ENCODE peak calls at places on chromosomes 16 and 17, in five cellular contexts. S, Z, H, V and O are unnamed samples.

GRCh38 chr16:52629296-52629695 is 82.4 kb upstream of the TOX3 start:
- DNase-seq in V (no peak), S (no peak), H (peak; percentile 0), Z (no peak), O (no peak)

GRCh38 chr17:80833952-80834895 is 157.4 kb upstream of the CHMP6 start:
- DNase-seq in V (no peak), H (peak; percentile 97), Z (no peak), S (peak; percentile 86), O (peak; percentile 72)

GRCh38 chr16:49276646-49277385 is 4.8 kb downstream of the CBLN1 start:
- DNase-seq in V (no peak), Z (no peak), S (no peak), H (no peak), O (no peak)

GRCh38 chr16:85798901-85799496 is 345 bp downstream of the EMC8 start:
- DNase-seq in Z (no peak), H (peak; percentile 68), V (no peak), S (peak; percentile 28), O (no peak)

GRCh38 chr17:47304191-47304590 is 19.6 kb upstream of the EFCAB13 start:
- DNase-seq in Z (no peak), H (peak; percentile 18), V (no peak), S (peak; percentile 96), O (no peak)

GRCh38 chr16:14004031-14004718 is 66.9 kb upstream of the MRTFB start:
- DNase-seq in Z (no peak), V (no peak), S (no peak), H (no peak), O (no peak)

GRCh38 chr16:88289001-88289400 is 93.8 kb upstream of the ZNF469 start:
- DNase-seq in V (no peak), S (no peak), Z (no peak), H (no peak), O (no peak)

GRCh38 chr16:5490499-5490898 is 392.9 kb upstream of the EEF2KMT start:
- DNase-seq in H (peak; percentile 6), S (no peak), Z (no peak), V (peak; percentile 35), O (no peak)

GRCh38 chr17:45690876-45691275 is 93.2 kb upstream of the CRHR1 start:
- DNase-seq in S (no peak), V (no peak), H (no peak), Z (no peak), O (no peak)

GRCh38 chr17:72240333-72240732 is 119.5 kb downstream of the SOX9 start:
- DNase-seq in S (no peak), Z (no peak), H (no peak), V (no peak), O (no peak)

GRCh38 chr17:35214631-35215273 is 20.6 kb upstream of the SLC35G3 start:
- DNase-seq in Z (no peak), V (no peak), H (no peak), S (no peak), O (no peak)

GRCh38 chr16:997440-998051 is 16.0 kb downstream of the SOX8 start:
- DNase-seq in V (no peak), S (peak; percentile 49), Z (no peak), H (peak; percentile 42), O (peak; percentile 25)

GRCh38 chr17:31003225-31003866 is 32.5 kb downstream of the RNF135 start:
- DNase-seq in S (no peak), Z (no peak), V (no peak), H (no peak), O (no peak)

GRCh38 chr17:31013844-31014243 is 43.0 kb downstream of the RNF135 start:
- DNase-seq in V (no peak), S (no peak), H (no peak), Z (no peak), O (no peak)

GRCh38 chr17:31007695-31008373 is 37.0 kb downstream of the RNF135 start:
- DNase-seq in V (no peak), S (no peak), H (no peak), Z (no peak), O (no peak)

GRCh38 chr17:31004160-31004559 is 33.3 kb downstream of the RNF135 start:
- DNase-seq in S (no peak), V (no peak), H (no peak), Z (no peak), O (no peak)

DNA sequence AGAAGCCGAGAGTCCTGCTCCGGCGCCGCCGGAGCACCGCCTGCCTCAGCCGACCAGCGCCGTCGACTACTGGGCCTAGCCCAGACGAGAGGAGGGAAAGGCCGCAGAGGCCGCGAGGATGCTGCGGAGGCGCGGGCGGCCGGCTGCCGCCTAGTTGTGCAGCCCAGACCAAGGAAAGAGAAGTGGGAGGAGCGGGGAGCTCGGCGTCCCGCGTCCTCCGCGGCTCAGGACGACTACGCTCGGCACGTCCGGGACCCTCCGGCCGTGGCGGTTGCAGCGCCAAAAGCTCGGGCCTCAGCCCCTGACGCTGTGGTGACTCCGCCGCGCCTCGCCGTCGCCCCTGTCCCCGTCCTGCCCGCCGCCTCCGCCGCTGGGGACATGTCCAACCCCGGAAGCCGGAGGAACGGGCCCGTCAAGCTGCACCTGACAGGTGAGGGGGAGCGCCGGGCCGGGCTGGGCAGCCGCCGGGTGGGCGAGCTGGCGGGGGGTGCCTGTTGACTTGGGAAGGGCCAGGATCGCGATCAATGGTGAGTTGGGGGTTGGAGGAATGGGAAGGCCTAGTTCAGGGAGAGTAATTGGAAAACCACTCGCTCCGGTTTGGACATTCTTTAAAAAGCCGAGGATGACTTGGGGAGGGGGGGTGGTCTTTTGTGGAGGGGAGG is 37.7 kb downstream of the RNF135 start:
- DNase-seq in H (peak; percentile 82), V (peak; percentile 57), Z (no peak), S (peak; percentile 56), O (no peak)
- H3K4me3 ChIP-seq in H (peak overlapping the region; percentile 71), V (peak overlapping the region; percentile 57), Z (peak overlapping the region; percentile 49), S (peak overlapping the region; percentile 58), O (peak overlapping the region; percentile 40)

GRCh38 chr16:72921106-72921505 is 126.8 kb downstream of the ZFHX3 start:
- DNase-seq in V (no peak), H (no peak), S (no peak), Z (no peak), O (no peak)

GRCh38 chr16:72924487-72924886 is 123.4 kb downstream of the ZFHX3 start:
- DNase-seq in V (no peak), Z (no peak), H (no peak), S (no peak), O (no peak)

GRCh38 chr16:72922714-72923113 is 125.2 kb downstream of the ZFHX3 start:
- DNase-seq in H (no peak), S (no peak), Z (no peak), V (no peak), O (no peak)

GRCh38 chr16:72923757-72924156 is 124.2 kb downstream of the ZFHX3 start:
- DNase-seq in V (no peak), S (no peak), Z (no peak), H (no peak), O (no peak)

DNA sequence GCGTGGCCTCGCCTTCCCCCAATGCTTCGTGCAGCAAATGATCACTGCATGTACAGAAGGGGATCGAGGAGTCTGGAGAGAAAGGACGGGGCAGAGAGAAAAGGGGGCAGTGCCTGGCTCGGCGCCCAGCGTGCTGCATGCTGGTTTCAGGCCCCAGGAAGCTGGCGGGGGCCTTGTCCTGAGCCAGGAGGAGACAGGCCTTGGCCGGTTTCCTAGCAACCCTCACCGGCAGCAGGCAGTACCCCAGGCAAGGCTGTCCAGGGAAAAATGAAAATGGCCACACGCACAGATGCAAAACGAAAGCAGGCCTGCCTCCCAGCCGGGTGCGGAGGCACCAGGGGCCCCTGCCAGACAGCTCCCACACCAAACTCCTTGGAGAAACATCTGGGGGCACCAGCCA is 126.3 kb downstream of the ZFHX3 start:
- DNase-seq in S (peak; percentile 20), V (no peak), H (peak; percentile 36), Z (no peak), O (no peak)
- H3K4me3 ChIP-seq in S (peak overlapping the region; percentile 10), V (no peak overlapping the region), H (peak overlapping the region; percentile 39), Z (peak overlapping the region; percentile 6), O (peak overlapping the region; percentile 9)

GRCh38 chr17:43316522-43317142 is 82.2 kb upstream of the ARL4D start:
- DNase-seq in S (no peak), V (no peak), H (peak; percentile 41), Z (no peak), O (no peak)
- H3K4me3 ChIP-seq in S (no peak overlapping the region), V (no peak overlapping the region), H (no peak overlapping the region), Z (no peak overlapping the region), O (no peak overlapping the region)

DNA sequence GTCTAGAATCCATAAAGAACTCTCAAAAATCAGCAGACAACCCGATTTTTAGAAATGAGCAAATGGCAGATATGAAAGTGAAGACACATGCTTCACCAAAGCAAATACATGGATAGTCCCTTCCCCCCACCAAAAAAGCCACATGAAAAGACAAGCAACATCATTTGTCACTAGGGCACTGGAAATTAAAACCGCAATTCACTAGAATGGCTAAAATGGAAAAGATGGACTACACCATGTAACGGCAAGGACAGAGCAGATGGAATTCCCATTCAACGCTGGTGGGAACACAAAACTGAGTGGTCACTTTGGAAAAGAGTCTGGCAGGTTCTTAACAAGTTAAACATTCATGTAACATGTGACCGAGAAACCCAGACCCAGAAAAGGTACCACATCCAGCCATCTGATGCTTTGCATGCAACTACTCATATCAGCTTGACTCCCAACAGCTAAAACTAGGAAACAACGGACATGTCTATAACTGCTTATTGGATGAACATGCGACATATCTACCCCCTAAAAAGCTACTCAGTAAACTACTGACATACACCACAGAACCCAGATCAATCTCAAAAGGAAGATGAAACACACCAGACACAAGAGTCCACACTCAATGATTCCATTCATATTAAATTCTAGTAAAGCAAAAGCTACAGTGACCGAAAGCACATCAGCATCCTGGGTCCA is 132.6 kb downstream of the ZNF778 start:
- DNase-seq in Z (no peak), S (no peak), H (no peak), V (no peak), O (no peak)
- H3K4me3 ChIP-seq in Z (no peak overlapping the region), S (no peak overlapping the region), H (no peak overlapping the region), V (no peak overlapping the region), O (no peak overlapping the region)

DNA sequence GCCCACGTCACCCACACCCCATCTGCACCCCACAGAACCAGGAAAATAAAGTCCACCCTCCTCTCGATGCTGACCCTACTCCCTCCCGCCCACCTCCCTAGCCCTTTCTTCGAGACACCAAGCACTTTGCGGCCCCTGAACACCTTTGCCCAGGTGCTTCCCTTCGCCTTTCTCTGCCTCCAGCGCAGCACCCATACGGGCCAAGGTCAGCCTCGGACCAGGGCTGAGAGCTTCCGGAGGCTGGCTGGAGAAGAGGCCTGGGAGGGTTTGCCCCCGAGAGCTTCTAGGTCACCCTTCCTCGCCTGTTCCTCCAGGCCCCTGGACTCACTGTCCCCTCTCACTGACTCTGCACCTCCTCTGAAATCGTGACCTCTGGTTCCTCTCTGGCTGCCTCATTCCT is 2.7 kb upstream of the NHERF2 start:
- DNase-seq in Z (no peak), V (no peak), H (no peak), S (no peak), O (no peak)
- H3K4me3 ChIP-seq in Z (no peak overlapping the region), V (no peak overlapping the region), H (no peak overlapping the region), S (no peak overlapping the region), O (no peak overlapping the region)

GRCh38 chr17:81924557-81925532 is 2.7 kb downstream of the MAFG start:
- DNase-seq in H (no peak), S (no peak), V (peak; percentile 80), Z (no peak), O (no peak)
- H3K4me3 ChIP-seq in H (no peak overlapping the region), S (no peak overlapping the region), V (peak overlapping the region; percentile 52), Z (no peak overlapping the region), O (no peak overlapping the region)

DNA sequence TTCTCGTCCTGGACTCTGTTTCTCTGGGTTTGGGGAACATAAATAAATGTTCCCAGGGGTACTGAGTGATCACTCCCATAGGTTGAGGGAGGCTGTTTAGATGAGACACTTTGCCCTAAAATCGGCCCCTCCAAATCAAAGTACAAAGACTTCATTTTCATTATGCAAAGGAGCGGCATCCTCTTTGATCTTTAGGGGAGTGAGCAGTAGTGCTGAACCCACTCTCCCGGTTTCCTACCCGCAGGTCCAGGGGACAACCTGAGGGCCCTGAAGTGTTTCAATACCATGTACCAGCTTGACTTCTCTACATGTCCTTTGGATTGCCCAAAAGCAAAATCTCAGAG is 3.6 kb downstream of the HOXB6 start:
- DNase-seq in H (no peak), V (no peak), S (no peak), Z (no peak), O (no peak)
- H3K4me3 ChIP-seq in H (no peak overlapping the region), V (no peak overlapping the region), S (peak overlapping the region; percentile 89), Z (peak overlapping the region; percentile 68), O (no peak overlapping the region)